ENCODE peak calls at places on chromosome X, in six cellular contexts. S is fibroblast of lung, N is esophagus squamous epithelium, X is right lobe of liver, Z is gastrocnemius medialis, P is breast epithelium. F is an unnamed sample.

GRCh38 chrX:128020701-128021100 is 31.5 kb downstream of the ACTRT1 start:
- DNase-seq in S (no peak), N (no peak), X (no peak), Z (no peak), P (no peak), F (no peak)

GRCh38 chrX:9906919-9907318 is 60.2 kb upstream of the CLDN34 start:
- DNase-seq in S (no peak), N (no peak), X (no peak), Z (no peak), P (no peak), F (no peak)

GRCh38 chrX:26376037-26376708 is 160.2 kb downstream of the MAGEB5 start:
- DNase-seq in S (no peak), N (no peak), X (no peak), Z (no peak), P (no peak), F (no peak)

GRCh38 chrX:85964744-85965143 is 82.6 kb downstream of the CHM start:
- DNase-seq in S (peak; percentile 47), N (no peak), X (no peak), Z (no peak), P (no peak), F (no peak)

GRCh38 chrX:148228521-148228920 is 247.4 kb downstream of the FMR1NB start:
- DNase-seq in S (no peak), N (no peak), X (no peak), Z (no peak), P (no peak), F (no peak)

GRCh38 chrX:109186939-109187338 is 294.9 kb downstream of the GUCY2F start:
- DNase-seq in S (no peak), N (no peak), X (no peak), Z (no peak), P (no peak), F (no peak)

GRCh38 chrX:72526534-72527508 is 45.8 kb downstream of the HDAC8 start:
- DNase-seq in S (no peak), N (no peak), X (no peak), Z (no peak), P (no peak), F (no peak)

GRCh38 chrX:39616098-39616729 is 481.5 kb downstream of the BCOR start:
- DNase-seq in S (no peak), N (no peak), X (no peak), Z (no peak), P (no peak), F (no peak)

GRCh38 chrX:136625246-136625645 is 22.7 kb upstream of the CD40LG start:
- DNase-seq in S (no peak), N (no peak), X (no peak), Z (no peak), P (no peak), F (no peak)

GRCh38 chrX:18422325-18422724 is 3.1 kb upstream of the CDKL5 start:
- DNase-seq in S (peak; percentile 94), N (no peak), X (no peak), Z (no peak), P (no peak), F (no peak)

GRCh38 chrX:132292753-132293152 is 73.5 kb upstream of the RAP2C start:
- DNase-seq in S (peak; percentile 73), N (no peak), X (no peak), Z (no peak), P (no peak), F (peak; percentile 63)

GRCh38 chrX:46184749-46185148 is 360.5 kb downstream of the ZNF674 start:
- DNase-seq in S (no peak), N (no peak), X (no peak), Z (no peak), P (no peak), F (peak; percentile 39)

GRCh38 chrX:132435222-132435621 is 53.6 kb downstream of the MBNL3 start:
- DNase-seq in S (peak; percentile 25), N (no peak), X (no peak), Z (no peak), P (no peak), F (no peak)

GRCh38 chrX:1462596-1463251 is 10.0 kb upstream of the ASMTL start:
- DNase-seq in S (no peak), N (no peak), X (no peak), Z (no peak), P (no peak), F (no peak)

DNA sequence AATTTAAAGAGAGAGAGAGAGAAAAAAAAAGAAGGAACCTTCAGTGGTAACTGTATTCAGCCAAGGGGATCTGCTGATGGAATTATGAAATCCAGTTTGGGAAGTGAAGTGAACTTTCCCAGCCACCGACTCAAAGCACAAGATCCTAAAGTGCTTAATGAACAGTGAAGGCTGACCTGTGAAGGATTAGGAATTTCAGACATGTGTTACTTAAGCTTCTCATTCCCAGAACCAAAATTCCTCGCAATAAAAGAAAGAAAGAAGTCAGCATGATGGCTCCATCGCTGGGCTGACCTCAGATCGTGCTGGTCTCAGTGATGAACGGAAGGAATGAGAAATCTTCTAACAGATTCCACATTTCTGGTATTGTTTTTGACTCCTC is 135.2 kb downstream of the ARSF start:
- DNase-seq in S (peak; percentile 64), N (no peak), X (no peak), Z (peak; percentile 8), P (no peak), F (no peak)
- H3K4me3 ChIP-seq in S (no peak overlapping the region), N (no peak overlapping the region), X (no peak overlapping the region), Z (no peak overlapping the region), P (no peak overlapping the region), F (no peak overlapping the region)

GRCh38 chrX:134480061-134480460 is 20.1 kb downstream of the HPRT1 start:
- DNase-seq in S (peak; percentile 68), N (no peak), X (no peak), Z (no peak), P (no peak), F (no peak)

GRCh38 chrX:134481339-134481738 is 21.4 kb downstream of the HPRT1 start:
- DNase-seq in S (no peak), N (no peak), X (no peak), Z (no peak), P (no peak), F (no peak)

GRCh38 chrX:134478374-134478773 is 18.4 kb downstream of the HPRT1 start:
- DNase-seq in S (no peak), N (no peak), X (no peak), Z (no peak), P (no peak), F (no peak)

GRCh38 chrX:134482371-134482770 is 22.4 kb downstream of the HPRT1 start:
- DNase-seq in S (peak; percentile 5), N (no peak), X (no peak), Z (no peak), P (no peak), F (no peak)

GRCh38 chrX:134484039-134484438 is 24.1 kb downstream of the HPRT1 start:
- DNase-seq in S (peak; percentile 74), N (no peak), X (no peak), Z (no peak), P (no peak), F (peak; percentile 64)
- TF ChIP-seq CTCF in S (peak; percentile 44), N (peak; percentile 61), X (peak; percentile 68), Z (peak; percentile 49), P (peak; percentile 47), F (peak; percentile 67)

GRCh38 chrX:139178980-139179379 is 351.6 kb upstream of the F9 start:
- DNase-seq in S (no peak), N (no peak), X (no peak), Z (no peak), P (no peak), F (no peak)

GRCh38 chrX:139179592-139179991 is 350.9 kb upstream of the F9 start:
- DNase-seq in S (no peak), N (no peak), X (no peak), Z (no peak), P (no peak), F (no peak)
- H3K27ac ChIP-seq in S (no peak overlapping the region), N (no peak overlapping the region), X (no peak overlapping the region), Z (no peak overlapping the region), P (no peak overlapping the region), F (no peak overlapping the region)

DNA sequence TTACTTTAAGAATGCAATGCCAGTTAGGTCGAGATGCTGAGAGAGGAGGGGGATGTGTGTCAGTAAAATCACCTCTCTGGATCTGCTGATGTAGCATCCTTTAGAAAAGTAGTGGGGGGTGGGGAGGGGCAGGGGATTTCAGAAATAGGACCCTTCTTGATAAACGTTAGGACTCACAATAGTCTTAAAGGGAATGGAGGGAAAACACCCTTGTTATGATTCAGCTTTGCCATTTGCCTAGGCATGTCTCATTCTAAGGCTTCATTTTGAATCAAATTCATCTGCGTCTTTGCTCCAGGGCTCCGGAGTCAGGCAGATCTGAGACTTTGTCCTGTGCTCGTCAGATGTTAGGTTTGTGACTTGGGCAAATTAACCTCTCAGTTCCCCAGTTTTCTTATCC is 879 bp downstream of the SH2D1A start:
- DNase-seq in S (no peak), N (no peak), X (no peak), Z (no peak), P (no peak), F (no peak)
- H3K4me3 ChIP-seq in S (no peak overlapping the region), N (peak overlapping the region; percentile 28), X (no peak overlapping the region), Z (no peak overlapping the region), P (no peak overlapping the region), F (no peak overlapping the region)

DNA sequence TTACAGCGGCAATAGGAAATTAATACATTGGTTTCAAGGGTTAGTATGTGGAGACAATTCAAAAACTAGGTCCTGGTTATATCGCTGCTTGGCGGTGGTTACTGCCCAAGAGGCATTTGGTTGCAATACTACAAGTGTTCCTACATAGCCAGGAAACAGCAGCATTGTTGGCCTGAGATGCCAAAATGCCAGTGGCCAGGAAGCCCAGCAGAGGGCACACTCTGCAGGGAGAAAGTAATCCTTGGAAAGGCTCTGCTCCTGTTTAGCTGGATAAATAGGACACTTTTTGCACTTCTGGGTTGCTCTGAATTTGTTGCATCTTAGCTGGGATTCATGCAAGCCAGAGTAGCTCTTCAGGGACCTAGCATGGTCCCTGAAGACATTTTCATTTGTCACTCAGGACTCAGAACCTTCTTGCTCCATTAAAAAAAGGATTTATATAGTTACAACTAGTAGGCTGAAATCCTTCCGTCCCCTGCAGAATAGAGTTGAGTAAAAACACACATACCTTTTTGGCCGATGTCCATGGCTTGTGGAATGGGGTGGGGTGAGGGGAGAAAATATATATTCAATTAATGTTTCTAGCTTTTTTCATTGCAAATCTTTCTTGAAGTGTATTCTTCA is 8.1 kb upstream of the GPR119 start:
- DNase-seq in S (peak; percentile 50), N (no peak), X (no peak), Z (peak; percentile 15), P (no peak), F (peak; percentile 60)
- TF ChIP-seq CTCF in S (peak; percentile 78), N (peak; percentile 57), X (peak; percentile 77), Z (no peak), P (peak; percentile 24), F (peak; percentile 71)

GRCh38 chrX:116239944-116240391 is 69.4 kb downstream of the AGTR2 start:
- DNase-seq in S (peak; percentile 55), N (no peak), X (no peak), Z (no peak), P (no peak), F (no peak)
- H3K27ac ChIP-seq in S (no peak overlapping the region), N (peak overlapping the region; percentile 66), X (no peak overlapping the region), Z (no peak overlapping the region), P (peak overlapping the region; percentile 75), F (no peak overlapping the region)

F was measured in A673.